ENCODE peak calls at places on chromosomes 1 and 21, in six cellular contexts. J is left ventricle myocardium inferior; A is MM.1S; M is transverse colon; Z is neural progenitor cell; D is CD8-positive, alpha-beta T cell. S is an unnamed sample.

GRCh38 chr1:232209357-232209756 is 420.6 kb downstream of the SIPA1L2 start:
- DNase-seq in A (no peak), D (no peak), M (no peak), Z (no peak), J (no peak), S (no peak)

GRCh38 chr21:46119565-46120271 is 21.8 kb downstream of the COL6A2 start:
- DNase-seq in J (peak; percentile 11), M (peak; percentile 4), A (no peak), Z (no peak), D (no peak), S (no peak)

GRCh38 chr1:167584581-167584980 is 31.0 kb upstream of the CREG1 start:
- DNase-seq in D (no peak), A (no peak), Z (no peak), M (no peak), J (no peak), S (no peak)

GRCh38 chr1:52917156-52917555 is 4.4 kb downstream of the ECHDC2 start:
- DNase-seq in A (no peak), D (no peak), M (no peak), J (no peak), Z (no peak), S (peak; percentile 45)

GRCh38 chr1:170471310-170471839 is 60.6 kb upstream of the GORAB start:
- DNase-seq in M (no peak), A (no peak), Z (no peak), J (no peak), D (no peak), S (no peak)

GRCh38 chr1:239155466-239155865 is 230.9 kb upstream of the CHRM3 start:
- DNase-seq in A (no peak), D (no peak), M (no peak), J (no peak), Z (no peak), S (no peak)

GRCh38 chr1:182460550-182460951 is 10.6 kb downstream of the RGSL1 start:
- DNase-seq in D (no peak), M (no peak), Z (no peak), A (no peak), J (no peak), S (no peak)

GRCh38 chr1:80533775-80534314 is 1266.9 kb upstream of the ADGRL2 start:
- DNase-seq in M (no peak), D (no peak), J (no peak), A (no peak), Z (no peak), S (no peak)

GRCh38 chr21:15054606-15055239 is 10.1 kb downstream of the NRIP1 start:
- DNase-seq in J (no peak), A (no peak), M (no peak), Z (no peak), D (no peak), S (no peak)

GRCh38 chr1:226638001-226638601 is 89.5 kb downstream of the STUM start:
- DNase-seq in D (no peak), A (no peak), M (peak; percentile 10), J (peak; percentile 19), Z (no peak), S (no peak)

GRCh38 chr1:226534645-226535044 is 13.9 kb upstream of the STUM start:
- DNase-seq in Z (no peak), J (no peak), A (no peak), M (no peak), D (no peak), S (no peak)

GRCh38 chr1:2330511-2331199 is 60.7 kb downstream of the MORN1 start:
- DNase-seq in A (no peak), J (no peak), Z (no peak), D (no peak), M (peak; percentile 33), S (no peak)

GRCh38 chr1:27402349-27402754 is 9.9 kb downstream of the GPR3 start:
- DNase-seq in J (peak; percentile 74), Z (peak; percentile 59), D (peak; percentile 23), A (no peak), M (peak; percentile 83), S (peak; percentile 83)

GRCh38 chr21:28267449-28267848 is 725.2 kb downstream of the LTN1 start:
- DNase-seq in M (no peak), A (no peak), Z (no peak), J (no peak), D (no peak), S (no peak)

GRCh38 chr1:67524143-67525052 is 94.2 kb upstream of the SERBP1 start:
- DNase-seq in Z (no peak), D (no peak), M (no peak), A (no peak), J (no peak), S (no peak)

GRCh38 chr1:232587141-232588008 is 42.6 kb downstream of the SIPA1L2 start:
- DNase-seq in A (no peak), Z (no peak), M (no peak), D (no peak), J (no peak), S (no peak)

GRCh38 chr1:101317590-101317989 is 80.8 kb downstream of the S1PR1 start:
- DNase-seq in A (no peak), D (no peak), Z (no peak), J (no peak), M (no peak), S (no peak)

GRCh38 chr1:226671268-226671667 is 67.8 kb downstream of the ITPKB start:
- DNase-seq in A (no peak), Z (no peak), J (no peak), M (no peak), D (no peak), S (no peak)

GRCh38 chr1:118113261-118113660 is 71.8 kb downstream of the SPAG17 start:
- DNase-seq in M (no peak), A (no peak), J (no peak), Z (no peak), D (no peak), S (no peak)

GRCh38 chr1:232223309-232223708 is 406.6 kb downstream of the SIPA1L2 start:
- DNase-seq in D (no peak), Z (no peak), A (no peak), J (no peak), M (no peak), S (no peak)

GRCh38 chr1:76106251-76106650 is 31.7 kb downstream of the ST6GALNAC3 start:
- DNase-seq in D (no peak), A (no peak), Z (no peak), J (no peak), M (no peak), S (no peak)

GRCh38 chr1:23619299-23620188 is 60.2 kb upstream of the ID3 start:
- DNase-seq in M (peak; percentile 85), J (no peak), D (peak; percentile 85), A (peak; percentile 91), Z (peak; percentile 63), S (peak; percentile 84)

GRCh38 chr1:206912445-206913095 is 9.2 kb downstream of the FCMR start:
- DNase-seq in J (peak; percentile 40), D (peak; percentile 65), M (peak; percentile 77), Z (peak; percentile 82), A (peak; percentile 88), S (peak; percentile 81)

GRCh38 chr1:73821520-73821919 is 376.5 kb downstream of the LRRIQ3 start:
- DNase-seq in J (no peak), M (no peak), A (peak; percentile 31), Z (no peak), D (no peak), S (no peak)

GRCh38 chr1:30707412-30708360 is 15.7 kb downstream of the MATN1 start:
- DNase-seq in A (peak; percentile 34), D (peak; percentile 66), M (peak; percentile 72), J (peak; percentile 67), Z (peak; percentile 93), S (peak; percentile 76)

GRCh38 chr1:222749927-222750326 is 12.9 kb downstream of the FAM177B start:
- DNase-seq in M (no peak), D (no peak), Z (peak; percentile 73), A (no peak), J (no peak), S (no peak)

GRCh38 chr1:200072636-200073285 is 45.3 kb downstream of the NR5A2 start:
- DNase-seq in Z (no peak), A (peak; percentile 89), M (no peak), J (no peak), D (no peak), S (no peak)

GRCh38 chr1:23393706-23394105 is 24.1 kb upstream of the ZNF436 start:
- DNase-seq in M (peak; percentile 25), A (no peak), J (peak; percentile 72), D (no peak), Z (no peak), S (no peak)

GRCh38 chr1:105072446-105072845 is 1322.7 kb downstream of the AMY1C start:
- DNase-seq in D (no peak), A (no peak), J (no peak), M (no peak), Z (no peak), S (no peak)

GRCh38 chr1:10196991-10197390 is 13.4 kb upstream of the KIF1B start:
- DNase-seq in J (no peak), A (no peak), Z (no peak), M (no peak), D (no peak), S (no peak)

GRCh38 chr1:28359592-28360239 is 9.8 kb upstream of the PHACTR4 start:
- DNase-seq in Z (peak; percentile 69), J (peak; percentile 64), D (peak; percentile 75), A (peak; percentile 75), M (peak; percentile 82), S (peak; percentile 82)

GRCh38 chr1:25818569-25818968 is 1.2 kb upstream of the MTFR1L start:
- DNase-seq in Z (no peak), D (no peak), J (no peak), A (no peak), M (no peak), S (no peak)

GRCh38 chr1:68506386-68506785 is 9.5 kb upstream of the DEPDC1 start:
- DNase-seq in A (no peak), M (no peak), D (no peak), Z (no peak), J (no peak), S (no peak)

GRCh38 chr1:6207921-6208320 is 2.0 kb downstream of the RNF207 start:
- DNase-seq in J (no peak), D (no peak), A (no peak), M (no peak), Z (no peak), S (no peak)
- H3K27ac ChIP-seq in J (peak overlapping the region; percentile 98), D (no peak overlapping the region), A (no peak overlapping the region), M (no peak overlapping the region), Z (no peak overlapping the region), S (no peak overlapping the region)

GRCh38 chr1:35186239-35186638 is 6.7 kb downstream of the SFPQ start:
- DNase-seq in D (no peak), A (no peak), M (no peak), Z (no peak), J (no peak), S (no peak)
- H3K4me3 ChIP-seq in D (no peak overlapping the region), A (no peak overlapping the region), M (no peak overlapping the region), Z (peak overlapping the region; percentile 10), J (no peak overlapping the region), S (no peak overlapping the region)

GRCh38 chr1:16922885-16923431 is 1.2 kb downstream of the CROCC start:
- DNase-seq in D (no peak), M (no peak), Z (no peak), A (no peak), J (no peak), S (no peak)
- H3K27ac ChIP-seq in D (no peak overlapping the region), M (no peak overlapping the region), Z (no peak overlapping the region), A (no peak overlapping the region), J (no peak overlapping the region), S (no peak overlapping the region)

GRCh38 chr1:205495237-205495823 is 9.1 kb upstream of the CDK18 start:
- DNase-seq in J (peak; percentile 69), Z (no peak), M (peak; percentile 47), D (no peak), A (no peak), S (peak; percentile 49)
- H3K4me3 ChIP-seq in J (no peak overlapping the region), Z (no peak overlapping the region), M (no peak overlapping the region), D (no peak overlapping the region), A (no peak overlapping the region), S (no peak overlapping the region)